ENCODE peak calls at places on chromosomes 6 and 20, in four cellular contexts. K, H, G and X are unnamed samples.

GRCh38 chr20:11919046-11919445 is 1.4 kb downstream of the BTBD3 start:
- DNase-seq in H (no peak), G (peak), K (no peak), X (no peak)

GRCh38 chr6:43396408-43397149 is 27.1 kb upstream of the ZNF318 start:
- DNase-seq in G (no peak), H (no peak), K (no peak), X (no peak)

GRCh38 chr20:50191566-50192363 is 1.1 kb downstream of the CEBPB start:
- DNase-seq in G (peak), H (peak), K (peak), X (no peak)

GRCh38 chr20:48364688-48365421 is 462.9 kb downstream of the PREX1 start:
- DNase-seq in G (no peak), K (no peak), H (no peak), X (no peak)

GRCh38 chr6:168363811-168364792 is 44.5 kb upstream of the DACT2 start:
- DNase-seq in G (no peak), K (peak), H (no peak), X (no peak)

GRCh38 chr20:61263084-61263695 is 11.1 kb downstream of the CDH4 start:
- DNase-seq in H (peak), G (no peak), K (no peak), X (no peak)

GRCh38 chr20:43392561-43392960 is 65.1 kb upstream of the SRSF6 start:
- DNase-seq in K (no peak), G (no peak), H (no peak), X (no peak)

GRCh38 chr6:148495029-148495428 is 152.4 kb downstream of the SASH1 start:
- DNase-seq in H (no peak), G (no peak), K (no peak), X (no peak)

GRCh38 chr6:134111062-134111677 is 58.7 kb upstream of the SLC2A12 start:
- DNase-seq in K (no peak), H (peak), G (no peak), X (no peak)

GRCh38 chr6:35640017-35640664 is 48.6 kb downstream of the FKBP5 start:
- DNase-seq in G (no peak), H (no peak), K (no peak), X (no peak)

GRCh38 chr20:10978019-10978702 is 304.4 kb upstream of the JAG1 start:
- DNase-seq in K (no peak), G (no peak), H (no peak), X (no peak)

GRCh38 chr20:60695223-60695622 is 556.8 kb upstream of the CDH4 start:
- DNase-seq in G (no peak), K (no peak), H (no peak), X (no peak)

GRCh38 chr20:36591854-36592641 is 13.5 kb upstream of the RAB5IF start:
- DNase-seq in K (no peak), G (no peak), H (peak), X (no peak)

GRCh38 chr6:113630738-113631535 is 226.2 kb upstream of the MARCKS start:
- DNase-seq in H (no peak), K (peak), G (no peak), X (no peak)

GRCh38 chr6:8958894-8959511 is 523.7 kb upstream of the SLC35B3 start:
- DNase-seq in K (no peak), H (no peak), G (no peak), X (no peak)

GRCh38 chr20:408843-409696 is 971 bp downstream of the RBCK1 start:
- DNase-seq in K (no peak), G (no peak), H (no peak), X (no peak)

GRCh38 chr6:155399062-155399746 is 56.4 kb downstream of the NOX3 start:
- DNase-seq in G (no peak), K (no peak), H (no peak), X (no peak)

GRCh38 chr6:166616261-166617226 is 10.5 kb downstream of the RPS6KA2 start:
- DNase-seq in H (no peak), G (no peak), K (no peak), X (no peak)

GRCh38 chr6:170583736-170584180 is 679 bp downstream of the PDCD2 start:
- DNase-seq in H (no peak), K (no peak), G (no peak), X (no peak)

GRCh38 chr20:54172856-54173652 is 732 bp downstream of the CYP24A1 start:
- DNase-seq in G (peak), H (no peak), K (no peak), X (no peak)